ENCODE peak calls at places on chromosomes 7 and 10, in nine cellular contexts. U is vagina, I is Panc1, P is esophagus squamous epithelium, V is left lung, M is PC-9, Q is body of pancreas, O is IMR-90, L is heart right ventricle. H is an unnamed sample.

GRCh38 chr7:123398931-123399330 is 135.5 kb downstream of the IQUB start:
- DNase-seq in V (no peak), Q (no peak), P (no peak), M (no peak), O (no peak), L (no peak), U (no peak), I (no peak), H (no peak)

GRCh38 chr10:86872757-86873156 is 84.7 kb downstream of the MMRN2 start:
- DNase-seq in M (no peak), I (no peak), L (no peak), U (no peak), P (no peak), V (no peak), Q (peak; percentile 46), O (no peak), H (peak; percentile 76)

GRCh38 chr10:99449023-99449422 is 18.6 kb upstream of the GOT1 start:
- DNase-seq in U (no peak), L (no peak), O (no peak), P (no peak), Q (no peak), I (no peak), V (no peak), M (no peak), H (no peak)

GRCh38 chr10:6504296-6504695 is 75.8 kb downstream of the PRKCQ start:
- DNase-seq in Q (no peak), U (no peak), O (no peak), M (no peak), P (no peak), L (no peak), V (no peak), I (no peak), H (no peak)

GRCh38 chr10:6917125-6917524 is 337.0 kb upstream of the PRKCQ start:
- DNase-seq in I (no peak), Q (peak; percentile 65), P (no peak), L (no peak), U (no peak), V (no peak), M (no peak), O (no peak), H (peak; percentile 31)

GRCh38 chr7:47407136-47407535 is 174.8 kb downstream of the TNS3 start:
- DNase-seq in L (no peak), I (no peak), M (no peak), Q (no peak), O (no peak), U (no peak), P (no peak), V (no peak), H (no peak)

GRCh38 chr10:79418274-79418673 is 27.1 kb downstream of the ZCCHC24 start:
- DNase-seq in Q (no peak), L (no peak), O (no peak), P (no peak), I (no peak), V (peak; percentile 53), M (no peak), U (no peak), H (no peak)

GRCh38 chr10:98195132-98195531 is 60.7 kb downstream of the R3HCC1L start:
- DNase-seq in O (no peak), L (no peak), I (no peak), U (no peak), P (no peak), M (no peak), Q (no peak), V (no peak), H (no peak)

GRCh38 chr7:124908258-124908657 is 21.4 kb downstream of the POT1 start:
- DNase-seq in M (no peak), U (no peak), V (no peak), O (peak; percentile 44), I (no peak), P (no peak), L (no peak), Q (no peak), H (no peak)

GRCh38 chr7:55133630-55134392 is 115.0 kb downstream of the EGFR start:
- DNase-seq in L (peak; percentile 55), P (no peak), Q (peak; percentile 52), U (peak; percentile 88), I (peak; percentile 91), O (peak; percentile 99), V (peak; percentile 81), M (peak; percentile 100), H (peak; percentile 79)

GRCh38 chr7:150335774-150336112 is 5.7 kb downstream of the RARRES2 start:
- DNase-seq in I (no peak), Q (peak; percentile 83), V (no peak), P (no peak), M (no peak), L (no peak), O (no peak), U (no peak), H (peak; percentile 59)

GRCh38 chr10:132460071-132460470 is 63.1 kb downstream of the PWWP2B start:
- DNase-seq in O (no peak), Q (no peak), U (no peak), I (no peak), M (no peak), P (no peak), L (peak; percentile 8), V (peak; percentile 62), H (peak; percentile 14)

GRCh38 chr7:109021390-109021789 is 451.7 kb downstream of the DNAJB9 start:
- DNase-seq in U (no peak), M (no peak), L (no peak), Q (no peak), V (no peak), I (no peak), P (no peak), O (no peak), H (no peak)

GRCh38 chr10:5297466-5297865 is 67.3 kb upstream of the UCN3 start:
- DNase-seq in Q (peak; percentile 29), V (no peak), O (no peak), I (no peak), U (peak; percentile 75), M (no peak), L (no peak), P (no peak), H (no peak)

GRCh38 chr10:44981172-44982113 is 2.8 kb upstream of the DEPP1 start:
- DNase-seq in O (peak; percentile 92), U (no peak), V (no peak), P (no peak), L (no peak), M (peak; percentile 91), I (peak; percentile 84), Q (peak; percentile 75), H (peak; percentile 75)

GRCh38 chr7:101162551-101163280 is 2.7 kb downstream of the VGF start:
- DNase-seq in M (peak; percentile 52), I (no peak), V (peak; percentile 83), O (peak; percentile 50), L (peak; percentile 40), P (no peak), U (no peak), Q (peak; percentile 17), H (no peak)

GRCh38 chr7:81604075-81604807 is 165.6 kb downstream of the HGF start:
- DNase-seq in L (no peak), U (no peak), Q (no peak), V (no peak), O (peak; percentile 99), I (no peak), P (no peak), M (no peak), H (no peak)

GRCh38 chr10:36066850-36067249 is 424.8 kb upstream of the FZD8 start:
- DNase-seq in V (no peak), L (no peak), P (no peak), M (no peak), I (no peak), Q (no peak), O (no peak), U (no peak), H (no peak)

GRCh38 chr10:43339136-43339535 is 32.3 kb upstream of the FXYD4 start:
- DNase-seq in Q (no peak), P (no peak), V (no peak), O (no peak), L (no peak), I (no peak), M (no peak), U (no peak), H (no peak)

GRCh38 chr10:127547997-127548396 is 1.1 kb upstream of the NPS start:
- DNase-seq in V (no peak), P (no peak), O (no peak), I (no peak), U (no peak), L (no peak), M (no peak), Q (no peak), H (no peak)

GRCh38 chr7:26168458-26169023 is 16.5 kb downstream of the NFE2L3 start:
- DNase-seq in L (no peak), V (no peak), O (no peak), U (no peak), I (no peak), P (no peak), Q (no peak), M (no peak), H (no peak)
- TF ChIP-seq CTCF in L (no peak), V (no peak), O (no peak), U (no peak), I (peak; percentile 33), P (no peak), Q (no peak), M (peak; percentile 18), H (no peak)

DNA sequence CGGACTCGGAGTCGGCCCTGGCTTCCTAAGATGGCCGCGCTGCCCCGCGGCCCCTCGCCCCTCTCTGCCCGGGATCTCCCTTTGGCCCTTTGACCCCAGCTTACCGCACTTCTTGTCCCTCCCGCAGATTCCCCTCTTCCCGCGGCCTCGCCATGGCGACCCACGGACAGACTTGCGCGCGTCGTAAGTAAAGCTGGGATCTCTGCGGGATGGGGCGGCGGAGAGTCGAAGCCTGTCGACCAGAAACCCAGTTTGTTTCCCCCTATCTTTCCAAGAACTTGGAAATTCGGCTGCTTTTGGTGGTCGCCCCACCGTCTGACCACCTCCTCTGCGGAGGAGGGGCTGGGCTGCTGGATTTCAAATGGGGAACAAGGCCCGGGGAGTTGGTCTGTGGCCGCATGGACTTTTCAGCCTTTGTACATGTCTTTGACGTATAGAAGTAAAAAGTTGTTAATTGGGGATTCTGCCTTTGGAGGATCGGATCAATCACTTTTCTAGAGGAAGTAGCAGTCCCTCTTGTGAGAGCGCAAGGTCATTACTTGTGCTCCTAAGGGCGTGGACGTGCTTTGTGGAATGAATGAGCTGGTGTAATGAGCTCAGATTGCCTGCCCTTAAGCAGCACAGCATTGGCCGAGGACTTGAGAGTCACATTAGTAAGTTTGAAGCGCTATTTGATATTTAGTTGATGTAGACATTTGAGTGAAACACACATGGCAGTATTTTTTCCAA is 575 bp downstream of the VDAC2 start:
- DNase-seq in L (no peak), P (no peak), I (no peak), O (peak; percentile 57), Q (peak; percentile 36), V (no peak), U (no peak), M (peak; percentile 59), H (peak; percentile 39)
- H3K4me1 ChIP-seq in L (peaks cover 27% of the 10 kb centered on the region), P (peaks cover 88% of the 10 kb centered on the region), I (peaks cover 14% of the 10 kb centered on the region), O (peaks cover 12% of the 10 kb centered on the region), Q (peaks cover 29% of the 10 kb centered on the region), V (peaks cover 60% of the 10 kb centered on the region), U (peaks cover 61% of the 10 kb centered on the region), M (peaks cover 40% of the 10 kb centered on the region), H (peaks cover 40% of the 10 kb centered on the region)

GRCh38 chr7:41977165-41977651 is 259.8 kb downstream of the GLI3 start:
- DNase-seq in M (no peak), V (no peak), L (no peak), U (peak; percentile 86), I (peak; percentile 41), Q (peak; percentile 28), O (peak; percentile 75), P (no peak), H (no peak)
- H3K4me3 ChIP-seq in M (no peak overlapping the region), V (no peak overlapping the region), L (no peak overlapping the region), U (no peak overlapping the region), I (no peak overlapping the region), Q (no peak overlapping the region), O (no peak overlapping the region), P (no peak overlapping the region), H (no peak overlapping the region)

GRCh38 chr10:130962240-130963051 is 349.1 kb downstream of the TCERG1L start:
- DNase-seq in L (no peak), U (peak; percentile 40), Q (no peak), I (no peak), P (no peak), O (no peak), M (no peak), V (no peak), H (no peak)
- TF ChIP-seq CTCF in L (no peak), U (no peak), Q (no peak), I (no peak), P (no peak), O (no peak), M (no peak), V (no peak), H (no peak)

H was measured in adrenal gland.